ENCODE peak calls at places on chromosomes 7 and 10, in five cellular contexts. Z is foreskin fibroblast; U is suprapubic skin; N is stimulated activated CD4-positive, alpha-beta T cell treated with anti-CD3 and anti-CD28 coated beads, Interleukin-1b, Interleukin-23, amount 100 ng/mL, for 4 hours; E is left ventricle myocardium superior. Y is an unnamed sample.

GRCh38 chr7:30254717-30255095 is 29.7 kb upstream of the ZNRF2 start:
- DNase-seq in Z (no peak), U (no peak), E (no peak), N (no peak), Y (no peak)

GRCh38 chr7:51121036-51121780 is 195.4 kb downstream of the COBL start:
- DNase-seq in N (no peak), Z (no peak), E (no peak), U (no peak), Y (no peak)

GRCh38 chr10:106872176-106872575 is 292.3 kb downstream of the SORCS1 start:
- DNase-seq in Z (no peak), U (no peak), E (no peak), N (no peak), Y (no peak)

GRCh38 chr7:46146454-46147255 is 225.6 kb upstream of the IGFBP3 start:
- DNase-seq in U (no peak), N (no peak), Z (no peak), E (peak), Y (no peak)

GRCh38 chr7:116772423-116772852 is 89.9 kb upstream of the CAPZA2 start:
- DNase-seq in E (no peak), U (no peak), Z (peak), N (no peak), Y (no peak)

GRCh38 chr7:152336754-152337368 is 98.9 kb downstream of the KMT2C start:
- DNase-seq in U (no peak), E (no peak), Z (peak), N (peak), Y (peak)

GRCh38 chr7:55420535-55420934 is 55.4 kb downstream of the LANCL2 start:
- DNase-seq in U (no peak), Z (peak), N (no peak), E (no peak), Y (no peak)

GRCh38 chr7:1675036-1675671 is 5.1 kb downstream of the ELFN1 start:
- DNase-seq in Z (no peak), N (no peak), U (peak), E (peak), Y (no peak)

GRCh38 chr10:97685395-97685958 is 1.6 kb downstream of the AVPI1 start:
- DNase-seq in Z (no peak), E (no peak), N (no peak), U (no peak), Y (no peak)

GRCh38 chr7:16982640-16983103 is 100.9 kb upstream of the AGR3 start:
- DNase-seq in U (no peak), N (no peak), Z (no peak), E (no peak), Y (no peak)

GRCh38 chr7:37201003-37201875 is 247.4 kb downstream of the ELMO1 start:
- DNase-seq in U (peak), N (peak), Z (peak), E (peak), Y (no peak)

GRCh38 chr10:88473989-88474883 is 108.9 kb downstream of the RNLS start:
- DNase-seq in N (no peak), E (no peak), U (no peak), Z (no peak), Y (no peak)

GRCh38 chr7:125316451-125316850 is 386.8 kb upstream of the POT1 start:
- DNase-seq in N (no peak), U (no peak), Z (no peak), E (no peak), Y (peak)

GRCh38 chr7:120280743-120281142 is 7.8 kb downstream of the KCND2 start:
- DNase-seq in E (no peak), U (no peak), N (no peak), Z (no peak), Y (no peak)

GRCh38 chr7:134375206-134375605 is 58.5 kb upstream of the SLC35B4 start:
- DNase-seq in E (no peak), N (no peak), U (no peak), Z (no peak), Y (no peak)

GRCh38 chr10:28947209-28947608 is 269.9 kb downstream of the BAMBI start:
- DNase-seq in E (no peak), N (no peak), U (no peak), Z (no peak), Y (no peak)

GRCh38 chr7:116251675-116252074 is 41.3 kb downstream of the TES start:
- DNase-seq in U (no peak), N (no peak), Z (no peak), E (no peak), Y (no peak)

GRCh38 chr10:17504547-17505245 is 50.3 kb upstream of the ST8SIA6 start:
- DNase-seq in Z (peak), E (no peak), N (no peak), U (no peak), Y (no peak)

GRCh38 chr10:27614776-27615175 is 110.7 kb downstream of the RAB18 start:
- DNase-seq in N (no peak), Z (no peak), E (no peak), U (no peak), Y (peak)

GRCh38 chr7:105776986-105777910 is 99.2 kb downstream of the ATXN7L1 start:
- DNase-seq in U (no peak), Z (no peak), N (no peak), E (no peak), Y (no peak)

GRCh38 chr10:18312385-18313145 is 172.3 kb downstream of the CACNB2 start:
- DNase-seq in Z (peak), N (no peak), E (no peak), U (no peak), Y (no peak)

GRCh38 chr10:48390933-48391845 is 84.7 kb downstream of the MAPK8 start:
- DNase-seq in N (no peak), Z (peak), U (no peak), E (no peak), Y (no peak)

GRCh38 chr10:47323087-47323486 is 833 bp downstream of the GDF2 start:
- DNase-seq in E (no peak), N (no peak), Z (no peak), U (no peak), Y (no peak)

GRCh38 chr7:112134039-112134438 is 72.2 kb downstream of the DOCK4 start:
- DNase-seq in E (no peak), U (no peak), N (no peak), Z (no peak), Y (no peak)

GRCh38 chr7:2921748-2922147 is 77.6 kb upstream of the GNA12 start:
- DNase-seq in E (no peak), Z (no peak), N (no peak), U (no peak), Y (peak)

GRCh38 chr10:34890931-34891330 is 75.8 kb upstream of the PARD3 start:
- DNase-seq in E (no peak), Z (no peak), U (no peak), N (no peak), Y (no peak)

GRCh38 chr7:84085147-84085546 is 109.4 kb downstream of the SEMA3A start:
- DNase-seq in U (no peak), Z (peak), E (no peak), N (no peak), Y (no peak)

GRCh38 chr10:103693070-103693811 is 162.1 kb downstream of the SH3PXD2A start:
- DNase-seq in Z (no peak), U (no peak), N (no peak), E (no peak), Y (no peak)

GRCh38 chr10:77421576-77421975 is 216.0 kb downstream of the KCNMA1 start:
- DNase-seq in N (no peak), Z (no peak), U (no peak), E (no peak), Y (no peak)

GRCh38 chr10:5943536-5943935 is 33.8 kb downstream of the IL15RA start:
- DNase-seq in Z (peak), U (no peak), N (no peak), E (peak), Y (no peak)

GRCh38 chr10:124338276-124338915 is 80.3 kb downstream of the OAT start:
- DNase-seq in N (no peak), E (no peak), U (no peak), Z (no peak), Y (no peak)

GRCh38 chr7:16365177-16365576 is 56.2 kb downstream of the CRPPA start:
- DNase-seq in Z (no peak), U (no peak), E (no peak), N (no peak), Y (no peak)

GRCh38 chr10:71321386-71321785 is 2.3 kb downstream of the SLC29A3 start:
- DNase-seq in E (no peak), Z (no peak), N (no peak), U (no peak), Y (no peak)

GRCh38 chr7:101410743-101411476 is 48.2 kb downstream of the COL26A1 start:
- DNase-seq in N (peak), Z (no peak), E (peak), U (no peak), Y (peak)

GRCh38 chr7:79298145-79298760 is 155.2 kb downstream of the MAGI2 start:
- DNase-seq in Z (peak), U (no peak), E (no peak), N (no peak), Y (no peak)

GRCh38 chr10:17643339-17643754 is 604 bp upstream of the STAM start:
- DNase-seq in U (peak), Z (peak), E (peak), N (no peak), Y (no peak)

GRCh38 chr10:128274938-128275337 is 148.7 kb upstream of the MKI67 start:
- DNase-seq in N (no peak), Z (no peak), E (peak), U (no peak), Y (no peak)

GRCh38 chr7:75033826-75034225 is 39.8 kb downstream of the RCC1L start:
- DNase-seq in U (no peak), N (no peak), E (no peak), Z (peak), Y (no peak)

GRCh38 chr7:138208010-138208634 is 131.9 kb downstream of the AKR1D1 start:
- DNase-seq in E (no peak), U (no peak), Z (no peak), N (no peak), Y (peak)

Y was measured in iPS DF 19.7.